ENCODE peak calls at places on chromosomes 5 and 9, in four cellular contexts. One of them, this sample, is unnamed.

GRCh38 chr9:88590558-88591146 is 55.7 kb downstream of the NXNL2 start:
- DNase-seq in hepatocyte: no peak
- DNase-seq in uterus: no peak
- DNase-seq in A549: no peak
- DNase-seq in this sample: no peak

GRCh38 chr5:166551384-166551783 is 1740.1 kb upstream of the WWC1 start:
- DNase-seq in hepatocyte: no peak
- DNase-seq in uterus: no peak
- DNase-seq in A549: no peak
- DNase-seq in this sample: no peak

GRCh38 chr5:149962040-149962439 is 1.5 kb downstream of the SLC26A2 start:
- DNase-seq in hepatocyte: peak; percentile 75
- DNase-seq in uterus: no peak
- DNase-seq in A549: peak; percentile 80
- DNase-seq in this sample: no peak

GRCh38 chr5:87139795-87140194 is 127.9 kb upstream of the RASA1 start:
- DNase-seq in hepatocyte: no peak
- DNase-seq in uterus: no peak
- DNase-seq in A549: no peak
- DNase-seq in this sample: no peak

GRCh38 chr5:14894748-14895147 is 23.2 kb upstream of the ANKH start:
- DNase-seq in hepatocyte: no peak
- DNase-seq in uterus: no peak
- DNase-seq in A549: no peak
- DNase-seq in this sample: no peak

GRCh38 chr9:93305497-93306020 is 121.6 kb downstream of the WNK2 start:
- DNase-seq in hepatocyte: no peak
- DNase-seq in uterus: peak; percentile 10
- DNase-seq in A549: no peak
- DNase-seq in this sample: no peak

GRCh38 chr9:132412089-132412488 is 2.1 kb downstream of the CFAP77 start:
- DNase-seq in hepatocyte: peak; percentile 19
- DNase-seq in uterus: no peak
- DNase-seq in A549: no peak
- DNase-seq in this sample: no peak

GRCh38 chr9:78866228-78867132 is 569.6 kb downstream of the PSAT1 start:
- DNase-seq in hepatocyte: peak; percentile 40
- DNase-seq in uterus: no peak
- DNase-seq in A549: peak; percentile 74
- DNase-seq in this sample: no peak

GRCh38 chr9:86341007-86341491 is 13.2 kb downstream of the TUT7 start:
- DNase-seq in hepatocyte: no peak
- DNase-seq in uterus: no peak
- DNase-seq in A549: no peak
- DNase-seq in this sample: no peak

GRCh38 chr5:21199087-21199486 is 1211.1 kb upstream of the CDH18 start:
- DNase-seq in hepatocyte: no peak
- DNase-seq in uterus: no peak
- DNase-seq in A549: no peak
- DNase-seq in this sample: no peak

GRCh38 chr5:56489272-56489671 is 256.1 kb upstream of the ANKRD55 start:
- DNase-seq in hepatocyte: no peak
- DNase-seq in uterus: no peak
- DNase-seq in A549: no peak
- DNase-seq in this sample: no peak

GRCh38 chr9:121808781-121809180 is 157.3 kb downstream of the DAB2IP start:
- DNase-seq in hepatocyte: no peak
- DNase-seq in uterus: no peak
- DNase-seq in A549: no peak
- DNase-seq in this sample: no peak

GRCh38 chr9:13651969-13652663 is 372.6 kb upstream of the MPDZ start:
- DNase-seq in hepatocyte: no peak
- DNase-seq in uterus: no peak
- DNase-seq in A549: no peak
- DNase-seq in this sample: no peak

GRCh38 chr5:78483809-78484521 is 123.5 kb downstream of the SCAMP1 start:
- DNase-seq in hepatocyte: no peak
- DNase-seq in uterus: peak; percentile 32
- DNase-seq in A549: no peak
- DNase-seq in this sample: no peak

GRCh38 chr9:27838876-27839275 is 265.6 kb upstream of the C9orf72 start:
- DNase-seq in hepatocyte: no peak
- DNase-seq in uterus: no peak
- DNase-seq in A549: no peak
- DNase-seq in this sample: no peak

GRCh38 chr9:135887021-135887507 is 20.3 kb downstream of the CAMSAP1 start:
- DNase-seq in hepatocyte: no peak
- DNase-seq in uterus: no peak
- DNase-seq in A549: no peak
- DNase-seq in this sample: no peak

GRCh38 chr5:140244525-140245025 is 58.3 kb downstream of the PFDN1 start:
- DNase-seq in hepatocyte: peak; percentile 95
- DNase-seq in uterus: peak; percentile 86
- DNase-seq in A549: peak; percentile 69
- DNase-seq in this sample: peak; percentile 87
- H3K4me1 ChIP-seq in hepatocyte: peaks cover 27% of the 10 kb centered on the region
- H3K4me1 ChIP-seq in uterus: peaks cover 16% of the 10 kb centered on the region
- H3K4me1 ChIP-seq in A549: peaks cover 29% of the 10 kb centered on the region
- H3K4me1 ChIP-seq in this sample: peaks cover 49% of the 10 kb centered on the region

DNA sequence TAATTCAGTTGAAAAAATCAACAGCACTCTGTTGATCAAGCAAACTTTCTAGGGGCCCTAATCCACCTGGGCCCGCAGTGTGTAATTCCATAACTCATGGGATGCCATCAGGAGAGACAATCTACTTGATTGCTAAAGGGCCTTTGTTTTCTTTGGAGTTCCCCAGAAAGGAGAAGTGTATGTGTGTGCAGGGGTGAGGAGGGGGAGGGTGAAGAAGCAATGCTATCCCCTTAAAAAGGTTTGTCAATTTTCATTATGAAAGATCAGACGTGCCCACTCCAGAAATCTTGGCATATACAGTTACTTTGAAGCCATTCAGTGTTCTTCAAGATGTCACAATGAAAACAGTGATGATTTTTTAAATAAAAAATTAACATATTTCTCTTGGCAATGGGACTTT is 6.2 kb downstream of the PARP8 start:
- DNase-seq in hepatocyte: no peak
- DNase-seq in uterus: no peak
- DNase-seq in A549: no peak
- DNase-seq in this sample: no peak
- H3K4me1 ChIP-seq in hepatocyte: peaks cover 3% of the 10 kb centered on the region
- H3K4me1 ChIP-seq in uterus: no peaks in the 10 kb centered on the region
- H3K4me1 ChIP-seq in A549: no peaks in the 10 kb centered on the region
- H3K4me1 ChIP-seq in this sample: no peaks in the 10 kb centered on the region

DNA sequence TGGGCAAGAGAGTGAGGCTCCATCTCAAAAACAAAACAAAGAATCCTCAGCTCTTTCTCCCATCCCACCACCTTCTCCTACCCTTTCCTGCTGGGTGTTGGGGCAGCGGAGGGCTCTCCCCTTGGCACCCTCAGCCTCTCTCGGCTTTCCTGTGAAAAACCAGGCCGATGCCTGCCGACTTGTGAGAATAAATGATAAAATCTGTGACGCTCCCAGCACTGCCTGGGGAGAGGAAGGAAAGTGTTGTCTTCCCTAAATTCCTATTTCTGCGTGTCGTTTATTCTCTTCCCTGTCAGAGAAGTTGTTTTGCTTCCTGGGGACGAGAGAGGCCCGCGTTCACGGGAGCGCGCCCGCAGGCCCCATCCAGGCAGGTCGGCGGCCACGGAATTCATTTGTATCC is 19.7 kb downstream of the NEK6 start:
- DNase-seq in hepatocyte: no peak
- DNase-seq in uterus: no peak
- DNase-seq in A549: no peak
- DNase-seq in this sample: no peak
- H3K4me1 ChIP-seq in hepatocyte: peaks cover 26% of the 10 kb centered on the region
- H3K4me1 ChIP-seq in uterus: peaks cover 8% of the 10 kb centered on the region
- H3K4me1 ChIP-seq in A549: peaks cover 32% of the 10 kb centered on the region
- H3K4me1 ChIP-seq in this sample: peaks cover 14% of the 10 kb centered on the region

GRCh38 chr5:140558542-140558941 is 1.3 kb upstream of the SRA1 start:
- DNase-seq in hepatocyte: no peak
- DNase-seq in uterus: no peak
- DNase-seq in A549: no peak
- DNase-seq in this sample: no peak
- H3K4me1 ChIP-seq in hepatocyte: peaks cover 12% of the 10 kb centered on the region
- H3K4me1 ChIP-seq in uterus: peaks cover 26% of the 10 kb centered on the region
- H3K4me1 ChIP-seq in A549: peaks cover 34% of the 10 kb centered on the region
- H3K4me1 ChIP-seq in this sample: no peaks in the 10 kb centered on the region

GRCh38 chr9:90310523-90310879 is 332.1 kb downstream of the DIRAS2 start:
- DNase-seq in hepatocyte: no peak
- DNase-seq in uterus: no peak
- DNase-seq in A549: no peak
- DNase-seq in this sample: no peak
- H3K4me1 ChIP-seq in hepatocyte: peaks cover 19% of the 10 kb centered on the region
- H3K4me1 ChIP-seq in uterus: no peaks in the 10 kb centered on the region
- H3K4me1 ChIP-seq in A549: peaks cover 3% of the 10 kb centered on the region
- H3K4me1 ChIP-seq in this sample: no peaks in the 10 kb centered on the region

GRCh38 chr9:129584136-129584535 is 36.8 kb downstream of the C9orf50 start:
- DNase-seq in hepatocyte: peak; percentile 80
- DNase-seq in uterus: peak; percentile 71
- DNase-seq in A549: peak; percentile 82
- DNase-seq in this sample: no peak

GRCh38 chr9:129585352-129585751 is 35.5 kb downstream of the C9orf50 start:
- DNase-seq in hepatocyte: no peak
- DNase-seq in uterus: no peak
- DNase-seq in A549: no peak
- DNase-seq in this sample: no peak

GRCh38 chr9:129583308-129584038 is 37.4 kb downstream of the C9orf50 start:
- DNase-seq in hepatocyte: no peak
- DNase-seq in uterus: no peak
- DNase-seq in A549: no peak
- DNase-seq in this sample: no peak

GRCh38 chr9:129581505-129581904 is 39.4 kb downstream of the C9orf50 start:
- DNase-seq in hepatocyte: no peak
- DNase-seq in uterus: no peak
- DNase-seq in A549: no peak
- DNase-seq in this sample: no peak

DNA sequence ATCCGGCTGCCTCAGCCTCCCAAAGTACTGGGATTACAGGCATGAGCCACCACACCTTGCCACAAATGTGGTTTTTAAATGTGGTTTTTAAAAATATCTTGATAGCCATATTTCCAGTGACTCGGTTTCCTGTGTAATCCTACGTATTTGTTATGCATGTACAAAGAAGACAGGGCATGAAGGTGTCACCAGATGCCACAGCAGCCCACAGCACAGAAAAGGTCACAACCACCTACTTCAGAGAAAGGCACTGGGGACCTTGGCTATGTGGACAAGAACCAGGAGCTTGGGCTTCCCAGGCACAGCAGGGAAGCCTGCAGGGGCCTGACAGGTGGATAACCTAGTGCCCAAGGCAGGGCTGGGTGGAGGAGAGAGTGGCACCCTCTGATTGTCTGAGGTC is 38.0 kb downstream of the C9orf50 start:
- DNase-seq in hepatocyte: no peak
- DNase-seq in uterus: no peak
- DNase-seq in A549: no peak
- DNase-seq in this sample: no peak
- H3K4me1 ChIP-seq in hepatocyte: peaks cover 10% of the 10 kb centered on the region
- H3K4me1 ChIP-seq in uterus: no peaks in the 10 kb centered on the region
- H3K4me1 ChIP-seq in A549: no peaks in the 10 kb centered on the region
- H3K4me1 ChIP-seq in this sample: peaks cover 4% of the 10 kb centered on the region

GRCh38 chr5:151060742-151061141 is 20.1 kb downstream of the TNIP1 start:
- DNase-seq in hepatocyte: no peak
- DNase-seq in uterus: no peak
- DNase-seq in A549: no peak
- DNase-seq in this sample: no peak
- H3K4me1 ChIP-seq in hepatocyte: peaks cover 13% of the 10 kb centered on the region
- H3K4me1 ChIP-seq in uterus: peaks cover 13% of the 10 kb centered on the region
- H3K4me1 ChIP-seq in A549: peaks cover 53% of the 10 kb centered on the region
- H3K4me1 ChIP-seq in this sample: peaks cover 28% of the 10 kb centered on the region

DNA sequence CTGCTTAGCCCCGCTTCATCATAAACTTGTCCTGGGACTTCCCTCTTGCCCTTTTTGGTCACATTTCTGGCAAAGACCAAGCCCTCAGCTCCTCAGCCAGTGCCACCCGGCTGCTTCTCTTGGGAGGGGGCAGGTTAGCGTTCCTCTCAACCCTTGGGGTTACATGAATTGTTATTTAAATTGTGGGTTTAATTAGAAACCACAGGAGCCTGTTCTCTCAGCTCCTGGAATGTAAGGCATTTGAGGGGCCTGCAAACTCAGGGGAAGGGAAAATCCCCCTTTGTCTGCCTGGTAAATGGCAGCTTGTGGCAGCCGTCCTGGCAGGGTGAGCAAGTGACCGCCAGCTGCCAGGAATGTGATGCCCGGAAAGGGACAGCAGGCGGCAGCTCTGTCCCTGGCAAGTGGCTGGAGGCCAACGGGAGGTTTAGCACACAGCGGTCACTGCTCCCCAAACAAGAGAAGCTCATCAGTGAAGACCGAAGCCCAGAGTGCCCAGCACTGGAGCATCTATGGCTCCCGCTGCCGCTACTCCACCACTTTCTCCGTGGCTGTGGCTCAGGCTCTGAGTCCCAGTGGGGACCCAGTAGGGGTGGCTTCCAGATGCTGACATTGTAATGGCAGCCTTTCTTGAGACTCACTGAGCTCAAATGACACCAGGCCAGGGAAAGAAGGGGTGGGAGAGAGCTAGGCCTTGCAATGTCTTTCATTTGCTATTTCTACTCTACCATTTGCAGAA is 51.7 kb downstream of the SHB start:
- DNase-seq in hepatocyte: no peak
- DNase-seq in uterus: no peak
- DNase-seq in A549: peak; percentile 63
- DNase-seq in this sample: no peak
- H3K4me1 ChIP-seq in hepatocyte: peaks cover 48% of the 10 kb centered on the region
- H3K4me1 ChIP-seq in uterus: peaks cover 13% of the 10 kb centered on the region
- H3K4me1 ChIP-seq in A549: peaks cover 68% of the 10 kb centered on the region
- H3K4me1 ChIP-seq in this sample: no peaks in the 10 kb centered on the region

DNA sequence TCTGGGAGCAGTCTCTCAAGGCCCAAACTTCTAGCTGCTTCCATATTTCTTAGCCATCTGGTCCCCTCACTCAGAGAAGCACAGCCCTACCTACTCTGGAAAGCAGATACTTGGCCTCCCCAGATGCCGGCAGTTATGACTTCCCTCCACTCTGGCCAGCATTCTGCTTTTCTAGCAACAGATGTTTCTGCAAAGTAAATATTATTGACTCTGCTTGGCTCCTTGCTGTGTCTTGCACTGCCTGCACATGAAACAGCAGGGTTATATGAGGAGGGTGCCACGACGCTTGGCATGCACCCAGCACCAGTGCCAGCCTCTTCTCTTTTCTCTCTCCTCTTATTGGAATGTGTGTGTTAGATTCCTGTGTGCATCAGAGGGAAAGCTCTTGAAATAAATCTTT is 99.7 kb downstream of the ARHGAP26 start:
- DNase-seq in hepatocyte: no peak
- DNase-seq in uterus: no peak
- DNase-seq in A549: no peak
- DNase-seq in this sample: no peak
- H3K4me1 ChIP-seq in hepatocyte: peaks cover 24% of the 10 kb centered on the region
- H3K4me1 ChIP-seq in uterus: no peaks in the 10 kb centered on the region
- H3K4me1 ChIP-seq in A549: peaks cover 76% of the 10 kb centered on the region
- H3K4me1 ChIP-seq in this sample: peaks cover 29% of the 10 kb centered on the region